ENCODE peak calls at places on chromosomes 5 and 9, in eight cellular contexts. V, K, U, B, E, W, Q and T are unnamed samples. For H3K4me1 and H3K36me3, the result is how much of the 10 kb centered on the place peaks cover.

GRCh38 chr5:143812085-143812705 is at the start of gene HMHB1:
- DNase-seq in V (no peak), K (no peak), U (no peak), B (no peak), E (no peak), W (no peak), Q (no peak), T (no peak)

GRCh38 chr5:139711852-139712171 is 63.7 kb downstream of the CXXC5 start:
- DNase-seq in V (peak), K (peak), U (peak), B (no peak), E (no peak), W (peak), Q (no peak), T (no peak)

GRCh38 chr9:124964604-124965003 is 23.7 kb upstream of the GOLGA1 start:
- DNase-seq in V (no peak), K (no peak), U (no peak), B (no peak), E (no peak), W (no peak), Q (no peak), T (no peak)

GRCh38 chr9:69325409-69326212 is 596 bp downstream of the ENTREP1 start:
- DNase-seq in V (peak), K (peak), U (peak), B (peak), E (no peak), W (peak), Q (peak), T (peak)

GRCh38 chr5:96509721-96510383 is 76.8 kb upstream of the PCSK1 start:
- DNase-seq in V (no peak), K (no peak), U (no peak), B (peak), E (no peak), W (no peak), Q (no peak), T (no peak)

GRCh38 chr9:93857528-93857927 is 97.6 kb downstream of the BARX1 start:
- DNase-seq in V (no peak), K (no peak), U (no peak), B (no peak), E (no peak), W (no peak), Q (no peak), T (no peak)

GRCh38 chr5:171272996-171273970 is 35.8 kb upstream of the TLX3 start:
- DNase-seq in V (no peak), K (peak), U (no peak), B (peak), E (no peak), W (peak), Q (no peak), T (no peak)

GRCh38 chr9:91714020-91714721 is 235.9 kb downstream of the ROR2 start:
- DNase-seq in V (peak), K (peak), U (no peak), B (peak), E (no peak), W (peak), Q (peak), T (peak)

GRCh38 chr9:77897292-77897691 is 134.3 kb downstream of the GNAQ start:
- DNase-seq in V (no peak), K (peak), U (no peak), B (no peak), E (no peak), W (peak), Q (no peak), T (no peak)

GRCh38 chr9:120625222-120625621 is 45.3 kb upstream of the CDK5RAP2 start:
- DNase-seq in V (no peak), K (peak), U (no peak), B (no peak), E (no peak), W (no peak), Q (no peak), T (no peak)

GRCh38 chr5:109693535-109694152 is 3.9 kb downstream of the MAN2A1 start:
- DNase-seq in V (no peak), K (peak), U (no peak), B (peak), E (no peak), W (no peak), Q (no peak), T (no peak)

GRCh38 chr5:158198636-158199035 is 339.7 kb upstream of the CLINT1 start:
- DNase-seq in V (no peak), K (peak), U (no peak), B (no peak), E (no peak), W (no peak), Q (no peak), T (no peak)

GRCh38 chr5:179312557-179313235 is 32.6 kb downstream of the ADAMTS2 start:
- DNase-seq in V (peak), K (no peak), U (peak), B (no peak), E (peak), W (no peak), Q (peak), T (peak)

GRCh38 chr9:122218070-122218884 is 10.5 kb downstream of the LHX6 start:
- DNase-seq in V (no peak), K (no peak), U (no peak), B (no peak), E (no peak), W (no peak), Q (no peak), T (no peak)

GRCh38 chr9:108787664-108788048 is 68.1 kb downstream of the ACTL7B start:
- DNase-seq in V (no peak), K (no peak), U (no peak), B (peak), E (no peak), W (no peak), Q (no peak), T (no peak)

GRCh38 chr5:90739567-90739966 is 181.0 kb downstream of the ADGRV1 start:
- DNase-seq in V (no peak), K (no peak), U (no peak), B (no peak), E (no peak), W (no peak), Q (no peak), T (no peak)

GRCh38 chr5:95153581-95153980 is 131.3 kb downstream of the MCTP1 start:
- DNase-seq in V (no peak), K (no peak), U (no peak), B (no peak), E (no peak), W (no peak), Q (no peak), T (no peak)

GRCh38 chr9:11128156-11128555 is 515.4 kb upstream of the PTPRD start:
- DNase-seq in V (no peak), K (no peak), U (no peak), B (peak), E (no peak), W (no peak), Q (no peak), T (no peak)

GRCh38 chr5:124986667-124987066 is 240.2 kb upstream of the ZNF608 start:
- DNase-seq in V (no peak), K (no peak), U (no peak), B (peak), E (no peak), W (no peak), Q (no peak), T (no peak)

GRCh38 chr9:115673599-115673998 is 480.0 kb upstream of the PAPPA start:
- DNase-seq in V (no peak), K (no peak), U (no peak), B (no peak), E (no peak), W (no peak), Q (peak), T (no peak)

GRCh38 chr5:121780406-121780805 is 71.3 kb upstream of the FTMT start:
- DNase-seq in V (no peak), K (no peak), U (no peak), B (no peak), E (no peak), W (no peak), Q (no peak), T (no peak)

GRCh38 chr9:92668746-92669526 is 995 bp downstream of the IPPK start:
- DNase-seq in V (peak), K (peak), U (peak), B (peak), E (no peak), W (peak), Q (peak), T (peak)

GRCh38 chr5:176153741-176154140 is 84.5 kb upstream of the SIMC1 start:
- DNase-seq in V (no peak), K (no peak), U (no peak), B (no peak), E (no peak), W (no peak), Q (no peak), T (no peak)

GRCh38 chr5:134451618-134452505 is 40.2 kb upstream of the CDKN2AIPNL start:
- DNase-seq in V (peak), K (no peak), U (peak), B (peak), E (peak), W (peak), Q (peak), T (no peak)

GRCh38 chr5:143168171-143168681 is 235.3 kb downstream of the NR3C1 start:
- DNase-seq in V (no peak), K (no peak), U (no peak), B (no peak), E (no peak), W (no peak), Q (no peak), T (no peak)

GRCh38 chr9:136623016-136623848 is 39.5 kb upstream of the EGFL7 start:
- DNase-seq in V (peak), K (no peak), U (no peak), B (peak), E (no peak), W (no peak), Q (no peak), T (peak)
- H3K4me1 ChIP-seq in V (under half), K (under half), U (half or more), B (half or more), E (under half), W (under half), Q (under half), T (under half)

GRCh38 chr5:137843676-137844284 is 23.9 kb upstream of the MYOT start:
- DNase-seq in V (no peak), K (no peak), U (no peak), B (no peak), E (no peak), W (no peak), Q (no peak), T (no peak)
- H3K36me3 ChIP-seq in V (under half), K (under half), U (under half), B (under half), E (under half), W (under half), Q (under half), T (under half)

GRCh38 chr5:177430972-177431316 is 4.5 kb downstream of the GRK6 start:
- DNase-seq in V (no peak), K (no peak), U (peak), B (no peak), E (no peak), W (no peak), Q (no peak), T (no peak)
- H3K4me1 ChIP-seq in V (under half), K (under half), U (under half), B (under half), E (under half), W (under half), Q (under half), T (under half)

DNA sequence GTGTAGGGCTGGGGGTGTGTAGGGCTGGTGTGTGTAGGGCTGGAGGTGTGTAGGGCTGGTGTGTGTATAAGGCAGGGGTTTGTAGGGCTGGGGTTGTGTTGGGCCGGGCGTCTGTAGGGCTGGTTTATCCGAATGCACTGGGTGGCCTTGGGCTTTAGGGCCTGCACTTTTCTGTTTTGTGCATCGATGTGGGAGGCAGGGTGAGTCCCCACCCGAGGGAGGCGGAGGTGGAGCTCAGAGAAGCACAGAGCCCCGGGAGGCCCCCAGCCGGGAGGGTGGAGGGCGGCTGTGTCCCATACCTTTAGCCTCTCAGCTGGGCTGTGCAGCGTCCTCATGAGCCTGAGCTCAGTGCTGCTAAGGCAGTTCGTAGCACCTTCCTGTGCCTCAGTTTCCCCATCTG is 13.5 kb downstream of the COL5A1 start:
- DNase-seq in V (no peak), K (no peak), U (peak), B (no peak), E (no peak), W (no peak), Q (peak), T (no peak)
- H3K36me3 ChIP-seq in V (under half), K (under half), U (under half), B (under half), E (under half), W (under half), Q (under half), T (under half)